ENCODE peak calls at places on chromosomes 13 and 19, in seven cellular contexts. E is lung microvascular endothelial cell, V is lower lobe of right lung, S is left cardiac atrium, F is pancreas, R is COR-L47, L is NCI-H1417 treated with DMSO at 0.1 percent for 48 hours. Y is an unnamed sample.

GRCh38 chr19:8456064-8456463 is 11.3 kb downstream of the HNRNPM start:
- DNase-seq in E (peak; percentile 23), V (no peak), S (no peak), F (no peak), R (no peak), L (no peak), Y (no peak)

GRCh38 chr13:94093652-94094310 is 385.7 kb downstream of the DCT start:
- DNase-seq in E (no peak), V (no peak), S (no peak), F (no peak), R (no peak), L (no peak), Y (no peak)

GRCh38 chr19:9362905-9363304 is at the start of gene ZNF177:
- DNase-seq in E (no peak), V (no peak), S (no peak), F (peak; percentile 30), R (no peak), L (no peak), Y (no peak)

GRCh38 chr19:34150558-34150957 is 21.7 kb upstream of the LSM14A start:
- DNase-seq in E (no peak), V (no peak), S (no peak), F (no peak), R (no peak), L (no peak), Y (no peak)

GRCh38 chr19:19034204-19034624 is 811 bp downstream of the ARMC6 start:
- DNase-seq in E (peak; percentile 74), V (peak; percentile 70), S (peak; percentile 60), F (peak; percentile 30), R (peak; percentile 79), L (peak; percentile 10), Y (no peak)

GRCh38 chr19:7679017-7679720 is 1.5 kb upstream of the TRAPPC5 start:
- DNase-seq in E (peak; percentile 44), V (peak; percentile 63), S (no peak), F (no peak), R (peak; percentile 59), L (no peak), Y (no peak)

GRCh38 chr19:33177417-33177976 is 16.6 kb upstream of the LRP3 start:
- DNase-seq in E (peak; percentile 79), V (no peak), S (no peak), F (peak; percentile 92), R (peak; percentile 74), L (no peak), Y (no peak)

GRCh38 chr19:38273499-38273898 is 9.1 kb downstream of the SPINT2 start:
- DNase-seq in E (no peak), V (no peak), S (no peak), F (no peak), R (no peak), L (no peak), Y (no peak)

GRCh38 chr19:43651758-43652545 is 12.3 kb upstream of the CADM4 start:
- DNase-seq in E (peak; percentile 73), V (no peak), S (no peak), F (peak; percentile 74), R (peak; percentile 44), L (no peak), Y (peak; percentile 27)

GRCh38 chr13:110506859-110507566 is 54.5 kb downstream of the RAB20 start:
- DNase-seq in E (no peak), V (peak; percentile 86), S (peak; percentile 77), F (peak; percentile 92), R (no peak), L (no peak), Y (no peak)

GRCh38 chr19:49848938-49849337 is 2.0 kb upstream of the PTOV1 start:
- DNase-seq in E (no peak), V (no peak), S (no peak), F (no peak), R (no peak), L (no peak), Y (no peak)

GRCh38 chr13:27125357-27126282 is 46.0 kb downstream of the USP12 start:
- DNase-seq in E (no peak), V (no peak), S (no peak), F (no peak), R (no peak), L (no peak), Y (no peak)

GRCh38 chr13:114054269-114054668 is 78.2 kb downstream of the RASA3 start:
- DNase-seq in E (no peak), V (no peak), S (no peak), F (no peak), R (no peak), L (no peak), Y (no peak)

GRCh38 chr13:20160346-20161274 is at the start of gene GJA3:
- DNase-seq in E (peak; percentile 30), V (no peak), S (peak; percentile 52), F (peak; percentile 70), R (no peak), L (no peak), Y (no peak)

GRCh38 chr13:36261976-36262375 is 35.6 kb downstream of the CCDC169 start:
- DNase-seq in E (no peak), V (no peak), S (no peak), F (no peak), R (no peak), L (no peak), Y (no peak)

GRCh38 chr19:17680235-17680722 is 7.9 kb downstream of the UNC13A start:
- DNase-seq in E (peak; percentile 90), V (peak; percentile 83), S (peak; percentile 89), F (peak; percentile 75), R (no peak), L (no peak), Y (no peak)

Y was measured in AG04450.